ENCODE peak calls at places on chromosomes 13 and 19, in eight cellular contexts. A is brain microvascular endothelial cell, S is A673, X is upper lobe of left lung, U is PC-9, E is tibial nerve, Z is neural progenitor cell, M is thyroid gland. C is an unnamed sample.

GRCh38 chr19:8305798-8306197 is 2.4 kb downstream of the CD320 start:
- DNase-seq in A (no peak), S (no peak), X (peak), U (no peak), E (peak), Z (no peak), M (no peak), C (no peak)

GRCh38 chr19:34253711-34254551 is 423 bp upstream of the GARRE1 start:
- DNase-seq in A (no peak), S (no peak), X (peak), U (no peak), E (no peak), Z (peak), M (peak), C (peak)

GRCh38 chr13:35855531-35856019 is 275.6 kb downstream of the DCLK1 start:
- DNase-seq in A (no peak), S (peak), X (no peak), U (peak), E (no peak), Z (peak), M (no peak), C (peak)

GRCh38 chr13:44904982-44905381 is 84.3 kb downstream of the NUFIP1 start:
- DNase-seq in A (peak), S (no peak), X (no peak), U (peak), E (peak), Z (no peak), M (no peak), C (peak)

GRCh38 chr19:54426291-54426918 is 11.1 kb downstream of the TTYH1 start:
- DNase-seq in A (no peak), S (no peak), X (no peak), U (peak), E (no peak), Z (peak), M (peak), C (no peak)

GRCh38 chr19:51194527-51195315 is 30.2 kb upstream of the CD33 start:
- DNase-seq in A (no peak), S (no peak), X (no peak), U (no peak), E (no peak), Z (no peak), M (no peak), C (peak)

GRCh38 chr13:99656092-99656745 is 154.9 kb downstream of the TM9SF2 start:
- DNase-seq in A (peak), S (peak), X (peak), U (peak), E (peak), Z (peak), M (peak), C (peak)

GRCh38 chr19:15248106-15248505 is 15.9 kb upstream of the EPHX3 start:
- DNase-seq in A (peak), S (no peak), X (no peak), U (no peak), E (no peak), Z (no peak), M (no peak), C (no peak)

GRCh38 chr13:21583496-21583895 is 20.5 kb downstream of the MICU2 start:
- DNase-seq in A (peak), S (peak), X (no peak), U (no peak), E (no peak), Z (peak), M (no peak), C (no peak)

GRCh38 chr19:6828698-6829633 is 56.5 kb downstream of the VAV1 start:
- DNase-seq in A (no peak), S (peak), X (no peak), U (peak), E (no peak), Z (no peak), M (no peak), C (peak)

GRCh38 chr13:79119578-79120107 is 286.4 kb downstream of the RBM26 start:
- DNase-seq in A (no peak), S (no peak), X (no peak), U (no peak), E (no peak), Z (no peak), M (no peak), C (no peak)

GRCh38 chr19:43476606-43477005 is 11.2 kb upstream of the LYPD3 start:
- DNase-seq in A (no peak), S (peak), X (no peak), U (no peak), E (no peak), Z (no peak), M (no peak), C (no peak)

GRCh38 chr13:56906909-56907308 is 233.8 kb upstream of the PRR20A start:
- DNase-seq in A (no peak), S (no peak), X (no peak), U (no peak), E (no peak), Z (no peak), M (no peak), C (no peak)

GRCh38 chr13:112966776-112967175 is 2.2 kb upstream of the MCF2L start:
- DNase-seq in A (no peak), S (no peak), X (no peak), U (no peak), E (no peak), Z (no peak), M (no peak), C (no peak)

GRCh38 chr13:110617326-110618072 is 2.2 kb downstream of the NAXD start:
- DNase-seq in A (peak), S (no peak), X (peak), U (no peak), E (no peak), Z (no peak), M (peak), C (no peak)

GRCh38 chr13:40336228-40337221 is 329.9 kb downstream of the FOXO1 start:
- DNase-seq in A (no peak), S (no peak), X (no peak), U (no peak), E (no peak), Z (no peak), M (no peak), C (no peak)

GRCh38 chr13:30510091-30510490 is 44.4 kb upstream of the HMGB1 start:
- DNase-seq in A (no peak), S (peak), X (no peak), U (no peak), E (no peak), Z (no peak), M (no peak), C (no peak)

GRCh38 chr19:9498183-9498902 is at the start of gene ZNF560:
- DNase-seq in A (peak), S (peak), X (no peak), U (peak), E (no peak), Z (no peak), M (no peak), C (no peak)

GRCh38 chr19:35389192-35389861 is 18.5 kb downstream of the GPR42 start:
- DNase-seq in A (no peak), S (no peak), X (no peak), U (no peak), E (no peak), Z (no peak), M (no peak), C (no peak)

GRCh38 chr19:3983936-3984583 is 1.2 kb downstream of the EEF2 start:
- DNase-seq in A (no peak), S (peak), X (no peak), U (no peak), E (no peak), Z (no peak), M (peak), C (no peak)

GRCh38 chr19:3984584-3984907 is 717 bp downstream of the EEF2 start:
- DNase-seq in A (no peak), S (no peak), X (no peak), U (no peak), E (no peak), Z (no peak), M (no peak), C (no peak)

GRCh38 chr19:3984908-3985642 is at the start of gene EEF2:
- DNase-seq in A (peak), S (peak), X (peak), U (peak), E (peak), Z (peak), M (peak), C (peak)

GRCh38 chr19:3986260-3987041 is 1.2 kb upstream of the EEF2 start:
- DNase-seq in A (peak), S (peak), X (peak), U (peak), E (no peak), Z (peak), M (peak), C (peak)

GRCh38 chr19:3985643-3986259 is 488 bp upstream of the EEF2 start:
- DNase-seq in A (no peak), S (no peak), X (no peak), U (no peak), E (no peak), Z (no peak), M (no peak), C (no peak)
- H3K27ac ChIP-seq in A (no peak), S (peak), X (peak), U (peak), E (peak), Z (no peak), M (peak), C (peak)

GRCh38 chr13:33285420-33286124 is at the start of gene STARD13:
- DNase-seq in A (peak), S (peak), X (peak), U (peak), E (peak), Z (peak), M (peak), C (peak)
- TF ChIP-seq CTCF in A (peak), S (peak), X (peak), U (no peak), E (peak), Z (peak), M (peak), C (peak)

DNA sequence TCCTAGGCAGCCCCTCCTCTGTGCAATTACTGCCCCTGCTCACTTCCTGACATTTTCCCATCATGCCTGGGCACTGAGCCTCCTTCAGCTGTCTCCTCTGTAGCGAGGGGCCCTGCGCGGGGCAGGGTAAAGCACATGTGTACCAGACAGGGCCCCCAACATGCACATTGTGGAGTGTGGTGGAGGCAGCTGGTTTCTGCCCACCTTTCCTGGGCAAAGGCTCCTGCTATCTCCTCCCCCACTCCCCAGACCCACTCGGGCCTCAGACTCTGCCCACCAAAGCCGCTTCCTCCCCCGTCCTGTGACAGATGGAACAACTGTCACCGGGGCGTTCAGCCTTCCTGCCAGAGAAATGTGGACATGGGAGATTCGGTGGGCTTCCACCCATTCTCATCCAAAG is 2.9 kb upstream of the KPTN start:
- DNase-seq in A (no peak), S (no peak), X (no peak), U (no peak), E (no peak), Z (no peak), M (no peak), C (no peak)
- H3K27ac ChIP-seq in A (no peak), S (peak), X (no peak), U (no peak), E (no peak), Z (no peak), M (no peak), C (peak)

DNA sequence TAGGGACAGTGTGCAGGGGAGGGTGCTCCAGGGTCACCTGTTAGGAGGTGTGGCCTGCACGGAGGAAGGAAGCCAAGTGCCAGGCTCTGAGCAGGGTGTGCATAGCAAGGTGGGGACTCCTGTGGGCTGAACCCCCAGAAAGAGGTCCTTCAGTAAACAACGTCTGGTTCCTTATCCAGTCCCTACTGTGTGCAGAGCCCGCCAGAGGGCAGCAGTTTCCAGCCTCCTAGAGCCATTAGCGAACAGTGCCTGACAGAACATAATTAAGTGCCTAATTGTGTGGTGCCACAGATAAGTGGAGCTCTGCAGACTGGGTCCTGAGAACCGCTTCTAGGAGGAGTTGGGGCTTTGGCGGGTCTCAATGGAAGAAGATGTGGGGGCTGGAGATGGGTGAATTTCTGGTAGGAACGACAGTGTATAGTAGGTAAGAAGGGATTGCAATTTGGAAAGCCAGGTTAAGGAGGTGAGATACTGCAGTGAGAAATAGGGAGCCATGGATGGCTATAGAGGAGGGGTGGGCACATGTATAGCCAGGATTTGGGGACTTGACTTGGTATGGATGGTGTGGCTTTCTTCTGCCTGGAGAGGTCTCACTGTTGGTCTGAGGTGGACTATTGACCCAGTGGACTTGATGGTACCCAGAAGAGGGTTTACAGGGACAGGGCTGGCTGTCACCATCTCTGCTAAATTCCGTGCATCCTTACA is 323.1 kb downstream of the ZNF536 start:
- DNase-seq in A (no peak), S (no peak), X (no peak), U (no peak), E (no peak), Z (peak), M (no peak), C (no peak)
- TF ChIP-seq CTCF in A (peak), S (peak), X (no peak), U (no peak), E (no peak), Z (peak), M (no peak), C (no peak)

GRCh38 chr19:16883518-16883917 is 5.3 kb upstream of the F2RL3 start:
- DNase-seq in A (no peak), S (no peak), X (no peak), U (peak), E (no peak), Z (no peak), M (no peak), C (peak)

GRCh38 chr19:16888629-16889371 is at the start of gene F2RL3:
- DNase-seq in A (peak), S (no peak), X (peak), U (no peak), E (no peak), Z (no peak), M (peak), C (no peak)

GRCh38 chr19:16887353-16888265 is 1.2 kb upstream of the F2RL3 start:
- DNase-seq in A (no peak), S (no peak), X (no peak), U (no peak), E (no peak), Z (no peak), M (no peak), C (no peak)

GRCh38 chr19:16885166-16885565 is 3.6 kb upstream of the F2RL3 start:
- DNase-seq in A (peak), S (no peak), X (no peak), U (no peak), E (no peak), Z (no peak), M (no peak), C (no peak)

DNA sequence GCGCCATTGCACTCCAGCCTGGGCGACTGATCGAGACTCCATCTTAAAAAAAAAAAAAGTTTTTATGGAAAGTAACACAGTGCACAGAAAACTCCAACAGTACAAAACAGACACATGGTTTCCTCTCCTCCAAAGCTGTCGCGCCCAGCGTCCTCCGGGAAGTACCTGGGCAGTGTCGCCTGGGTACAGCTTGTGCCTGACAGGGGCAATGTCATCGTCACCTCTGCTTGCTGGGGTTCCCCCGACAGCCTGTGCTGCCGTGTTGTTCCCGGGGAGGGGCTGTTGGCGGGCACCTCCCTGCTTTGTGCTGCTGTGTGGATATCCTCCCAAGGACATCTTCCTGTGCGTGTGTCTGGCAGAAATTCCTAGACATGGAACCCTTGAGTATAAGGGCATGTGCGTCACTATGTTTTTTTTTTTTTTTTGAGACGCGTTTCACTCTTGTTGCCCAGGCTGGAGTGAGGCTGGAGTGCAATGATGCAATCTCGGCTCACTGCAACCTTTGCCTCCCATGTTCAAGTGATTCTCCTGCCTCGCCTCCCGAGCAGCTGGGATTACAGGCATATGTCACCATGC is 2.4 kb upstream of the F2RL3 start:
- DNase-seq in A (peak), S (no peak), X (peak), U (peak), E (no peak), Z (no peak), M (peak), C (no peak)
- H3K27ac ChIP-seq in A (peak), S (no peak), X (peak), U (peak), E (no peak), Z (no peak), M (peak), C (peak)

C was measured in RWPE1.